ENCODE peak calls at places on chromosomes 2 and 18, in seven cellular contexts. C, T, E, I, N, H and V are unnamed samples.

GRCh38 chr18:11055721-11056120 is 93.6 kb downstream of the PIEZO2 start:
- DNase-seq in H (no peak), I (no peak), C (no peak), E (no peak), T (no peak), N (no peak), V (no peak)

GRCh38 chr2:23618265-23618664 is 233.3 kb downstream of the KLHL29 start:
- DNase-seq in C (no peak), N (no peak), E (no peak), T (no peak), H (no peak), I (no peak), V (no peak)

GRCh38 chr18:22489694-22490093 is 72.0 kb upstream of the CTAGE1 start:
- DNase-seq in I (peak; percentile 46), C (no peak), T (peak; percentile 33), E (no peak), H (no peak), N (no peak), V (no peak)

GRCh38 chr18:44887227-44887631 is 206.5 kb downstream of the SETBP1 start:
- DNase-seq in T (peak; percentile 79), H (peak; percentile 6), C (no peak), I (peak; percentile 2), E (peak; percentile 56), N (peak; percentile 42), V (peak; percentile 73)

GRCh38 chr2:112061299-112061698 is 6.2 kb downstream of the TMEM87B start:
- DNase-seq in I (no peak), C (no peak), N (no peak), H (no peak), T (peak; percentile 79), E (no peak), V (no peak)

GRCh38 chr2:239116456-239117246 is 268.8 kb downstream of the TWIST2 start:
- DNase-seq in C (no peak), N (no peak), H (no peak), T (peak; percentile 56), E (no peak), I (peak; percentile 25), V (peak; percentile 29)

GRCh38 chr18:43888601-43889000 is 611.3 kb upstream of the SYT4 start:
- DNase-seq in N (no peak), E (peak; percentile 26), T (no peak), H (no peak), I (no peak), C (no peak), V (peak; percentile 36)

GRCh38 chr2:238101891-238102841 is 2.0 kb downstream of the ESPNL start:
- DNase-seq in N (peak; percentile 3), E (no peak), I (no peak), H (no peak), C (no peak), T (no peak), V (no peak)

GRCh38 chr2:135257383-135258090 is 205.4 kb downstream of the RAB3GAP1 start:
- DNase-seq in T (peak; percentile 66), N (no peak), E (no peak), I (peak; percentile 85), C (no peak), H (peak; percentile 41), V (peak; percentile 18)

GRCh38 chr2:123153041-123153440 is 872.0 kb upstream of the CNTNAP5 start:
- DNase-seq in C (no peak), N (no peak), I (no peak), T (no peak), H (no peak), E (no peak), V (no peak)

GRCh38 chr18:55097406-55098170 is 138.3 kb upstream of the CCDC68 start:
- DNase-seq in I (no peak), H (peak; percentile 73), C (no peak), T (peak; percentile 86), N (no peak), E (peak; percentile 51), V (no peak)

GRCh38 chr2:43389581-43390466 is 163.4 kb upstream of the ZFP36L2 start:
- DNase-seq in H (no peak), E (no peak), C (no peak), I (no peak), N (no peak), T (no peak), V (no peak)

DNA sequence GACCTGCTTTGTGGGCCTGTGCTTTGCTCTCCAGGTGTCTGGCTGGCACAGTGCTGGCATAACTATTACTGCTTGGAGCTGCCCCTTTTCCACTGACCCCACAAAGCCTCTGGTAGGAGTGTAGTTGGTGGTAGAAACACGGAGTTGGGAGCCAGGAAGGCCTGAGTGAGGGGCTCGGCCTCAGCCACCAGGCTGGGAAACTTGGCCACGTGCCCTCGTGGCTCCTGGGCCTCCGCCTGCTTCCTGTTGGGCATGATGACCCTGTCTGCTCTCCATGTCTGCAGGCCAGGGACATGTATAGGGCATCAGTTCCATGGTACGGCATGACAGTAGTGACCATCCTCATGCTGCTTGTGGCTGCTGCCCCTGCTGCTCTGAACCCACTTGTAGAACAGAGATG is 241.2 kb downstream of the FAM210A start:
- DNase-seq in E (no peak), I (no peak), C (no peak), T (no peak), N (no peak), H (no peak), V (no peak)
- TF ChIP-seq CTCF in E (no peak), I (no peak), C (no peak), T (no peak), N (no peak), H (no peak), V (no peak)

DNA sequence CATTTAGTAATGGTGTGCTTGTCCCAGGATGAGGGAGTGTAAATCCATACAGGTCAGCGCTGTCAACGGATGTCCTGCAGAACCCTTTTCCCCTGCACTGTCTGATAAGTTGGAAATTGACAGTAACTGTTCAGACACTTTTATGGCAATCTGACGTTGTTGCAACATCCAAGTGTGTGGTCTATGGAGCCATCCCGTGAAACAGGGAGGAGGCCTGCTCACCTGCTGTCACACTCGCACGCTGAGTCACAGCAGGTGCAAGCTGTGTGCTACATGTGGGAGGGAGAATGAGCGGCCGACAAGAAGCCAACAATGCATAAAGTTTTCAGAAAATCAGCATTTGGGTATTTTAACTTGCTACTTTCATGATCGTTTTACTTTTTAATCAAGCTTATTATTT is 43.7 kb upstream of the RMDN2 start:
- DNase-seq in I (no peak), N (no peak), T (no peak), H (no peak), C (no peak), E (no peak), V (peak; percentile 56)
- TF ChIP-seq CTCF in I (no peak), N (no peak), T (no peak), H (no peak), C (no peak), E (no peak), V (no peak)

DNA sequence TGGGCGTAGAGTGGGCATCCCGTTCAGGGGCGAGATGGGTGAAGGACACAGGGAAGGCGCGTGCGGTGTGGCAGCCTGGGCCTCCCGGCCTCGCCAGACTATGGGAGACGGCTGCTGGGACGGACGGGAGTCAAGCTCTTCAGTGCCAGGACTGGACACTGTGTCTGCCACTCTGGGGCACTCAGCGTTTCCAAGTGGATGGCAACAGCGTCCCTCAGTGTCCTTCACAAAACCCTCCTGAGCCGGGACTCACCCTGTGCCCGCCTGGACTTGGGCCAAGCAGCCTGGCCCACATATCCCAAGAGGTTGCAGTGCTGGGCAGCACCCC is 16.3 kb upstream of the BOK start:
- DNase-seq in C (no peak), E (no peak), N (no peak), H (no peak), T (no peak), I (no peak), V (no peak)
- TF ChIP-seq CTCF in C (no peak), E (no peak), N (no peak), H (no peak), T (no peak), I (no peak), V (no peak)

DNA sequence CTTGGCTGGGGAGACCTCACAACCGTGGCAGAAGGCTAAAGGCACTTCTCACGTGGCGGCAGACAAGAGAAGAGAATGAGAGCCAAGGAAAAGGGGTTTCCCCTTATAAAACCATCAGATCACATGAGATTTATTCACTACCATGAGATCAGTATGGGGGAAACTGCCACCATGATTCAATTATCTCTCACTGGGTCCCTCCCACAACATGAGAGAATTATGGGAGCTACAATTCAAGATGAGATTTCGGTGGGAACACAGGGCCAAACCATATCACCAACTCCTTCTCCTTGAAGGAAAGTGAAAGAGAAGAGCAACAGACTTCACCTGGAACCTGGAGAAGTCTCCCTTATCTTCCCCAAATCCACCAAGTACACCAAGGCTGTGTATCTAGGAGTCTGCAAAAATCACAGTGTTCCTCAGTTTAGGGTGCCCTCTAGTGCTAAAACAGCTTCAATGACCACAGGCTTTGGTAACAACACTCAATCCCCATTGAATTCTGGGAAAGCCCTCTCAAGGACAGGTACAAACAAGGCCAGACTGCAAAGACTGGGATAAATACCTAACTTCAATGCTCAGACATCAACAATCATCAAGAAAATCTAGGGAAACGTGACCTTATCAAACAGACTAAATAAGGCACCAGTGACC is 148.8 kb upstream of the SRD5A2 start:
- DNase-seq in C (peak; percentile 43), H (peak; percentile 36), N (no peak), T (peak; percentile 3), E (peak; percentile 55), I (peak; percentile 35), V (peak; percentile 68)
- TF ChIP-seq CTCF in C (peak; percentile 78), H (peak; percentile 62), N (no peak), T (peak; percentile 57), E (peak; percentile 56), I (peak; percentile 44), V (peak; percentile 65)

GRCh38 chr2:16506366-16506765 is 159.3 kb downstream of the CYRIA start:
- DNase-seq in N (no peak), I (no peak), T (no peak), H (no peak), C (no peak), E (no peak), V (no peak)

GRCh38 chr2:16507655-16508054 is 158.0 kb downstream of the CYRIA start:
- DNase-seq in H (no peak), N (no peak), C (no peak), I (no peak), E (no peak), T (no peak), V (no peak)

GRCh38 chr2:16511041-16511440 is 154.6 kb downstream of the CYRIA start:
- DNase-seq in I (no peak), E (no peak), T (no peak), N (no peak), H (no peak), C (no peak), V (no peak)

GRCh38 chr2:16508061-16508851 is 157.4 kb downstream of the CYRIA start:
- DNase-seq in H (no peak), N (peak; percentile 43), C (no peak), E (peak; percentile 20), T (peak; percentile 9), I (no peak), V (no peak)

DNA sequence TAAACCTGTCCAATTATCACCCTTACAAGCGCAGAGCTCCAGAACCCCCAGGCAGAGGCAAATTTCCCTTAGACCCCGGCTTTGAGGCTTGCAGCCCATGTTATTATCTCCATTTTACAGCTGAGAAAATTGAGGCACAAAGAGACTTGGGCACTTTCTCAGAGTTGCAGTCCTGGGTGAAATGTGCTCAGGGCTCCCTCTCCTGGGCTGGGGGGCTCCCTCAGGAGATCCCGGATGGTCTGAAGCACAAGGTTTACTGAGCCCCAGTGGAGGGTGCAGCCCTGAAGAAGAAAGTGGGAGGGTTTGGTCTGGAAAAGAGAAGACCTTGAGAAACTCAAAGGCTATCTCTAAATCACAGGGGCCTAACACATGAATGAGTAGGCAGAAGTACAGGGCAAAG is 156.6 kb downstream of the CYRIA start:
- DNase-seq in T (no peak), H (no peak), N (no peak), C (no peak), E (no peak), I (no peak), V (no peak)
- TF ChIP-seq CTCF in T (no peak), H (no peak), N (no peak), C (no peak), E (no peak), I (no peak), V (no peak)